ENCODE peak calls at places on chromosomes 1 and 21, in five cellular contexts. U is LNCaP clone FGC, Z is cardiac muscle cell, I is AG09309, L is sigmoid colon. X is an unnamed sample.

GRCh38 chr21:20971296-20971921 is 26.8 kb upstream of the NCAM2 start:
- DNase-seq in I (no peak), L (peak; percentile 66), Z (peak; percentile 73), U (peak; percentile 60), X (peak; percentile 3)

GRCh38 chr21:28975401-28975800 is 17.3 kb downstream of the LTN1 start:
- DNase-seq in L (no peak), U (no peak), Z (no peak), I (peak; percentile 31), X (peak; percentile 73)

GRCh38 chr1:58204284-58204683 is 342.2 kb downstream of the OMA1 start:
- DNase-seq in I (no peak), L (no peak), U (no peak), Z (no peak), X (no peak)

GRCh38 chr1:230282157-230282556 is 144.0 kb downstream of the PGBD5 start:
- DNase-seq in Z (no peak), L (peak; percentile 37), U (peak; percentile 62), I (no peak), X (no peak)

GRCh38 chr21:28485301-28486022 is 507.2 kb downstream of the LTN1 start:
- DNase-seq in I (peak; percentile 68), U (no peak), L (no peak), Z (no peak), X (no peak)

GRCh38 chr1:177309884-177310283 is 139.1 kb downstream of the BRINP2 start:
- DNase-seq in L (no peak), Z (no peak), I (no peak), U (no peak), X (no peak)

GRCh38 chr1:55217226-55217996 is 2.2 kb upstream of the USP24 start:
- DNase-seq in I (no peak), Z (no peak), U (peak; percentile 87), L (no peak), X (no peak)

GRCh38 chr1:172220376-172220775 is 200.1 kb upstream of the C1orf105 start:
- DNase-seq in U (no peak), I (no peak), Z (no peak), L (no peak), X (no peak)

GRCh38 chr1:115184951-115185331 is 95.6 kb upstream of the TSPAN2 start:
- DNase-seq in L (no peak), U (no peak), Z (no peak), I (peak; percentile 40), X (no peak)

GRCh38 chr1:165162671-165163241 is 193.8 kb downstream of the LMX1A start:
- DNase-seq in Z (peak; percentile 14), U (no peak), L (no peak), I (no peak), X (no peak)

GRCh38 chr1:7579831-7580804 is 191.0 kb upstream of the VAMP3 start:
- DNase-seq in L (peak; percentile 60), Z (no peak), I (no peak), U (no peak), X (no peak)

GRCh38 chr1:61297887-61298286 is 215.5 kb downstream of the NFIA start:
- DNase-seq in L (no peak), I (no peak), U (no peak), Z (no peak), X (no peak)

GRCh38 chr1:109765483-109765815 is 1.7 kb upstream of the EPS8L3 start:
- DNase-seq in Z (no peak), U (no peak), I (no peak), L (no peak), X (no peak)

GRCh38 chr1:63005812-63006211 is 221.9 kb downstream of the ATG4C start:
- DNase-seq in I (no peak), L (no peak), Z (no peak), U (no peak), X (no peak)

GRCh38 chr1:205592443-205593003 is 39.3 kb downstream of the ELK4 start:
- DNase-seq in I (no peak), Z (no peak), U (no peak), L (peak; percentile 58), X (no peak)

GRCh38 chr1:29706936-29707335 is 470.6 kb downstream of the PTPRU start:
- DNase-seq in Z (peak; percentile 81), U (no peak), L (no peak), I (no peak), X (peak; percentile 15)

GRCh38 chr1:1156140-1157032 is 17.3 kb upstream of the TTLL10 start:
- DNase-seq in I (no peak), Z (no peak), L (no peak), U (no peak), X (no peak)

GRCh38 chr1:245177071-245177900 is 22.5 kb downstream of the KIF26B start:
- DNase-seq in U (no peak), I (no peak), L (no peak), Z (no peak), X (no peak)

GRCh38 chr1:22257286-22258275 is 114.7 kb upstream of the WNT4 start:
- DNase-seq in Z (no peak), I (no peak), U (peak; percentile 72), L (no peak), X (no peak)

GRCh38 chr1:33332357-33332789 is 11.5 kb upstream of the A3GALT2 start:
- DNase-seq in L (peak; percentile 65), U (no peak), Z (no peak), I (peak; percentile 70), X (no peak)

GRCh38 chr21:16137106-16137505 is 407.3 kb downstream of the USP25 start:
- DNase-seq in U (no peak), L (no peak), I (no peak), Z (peak; percentile 2), X (no peak)

GRCh38 chr21:41480086-41480690 is 27.8 kb downstream of the TMPRSS2 start:
- DNase-seq in L (no peak), U (no peak), Z (no peak), I (no peak), X (no peak)

GRCh38 chr1:247212012-247212411 is 40.2 kb upstream of the ZNF124 start:
- DNase-seq in Z (no peak), L (no peak), U (no peak), I (no peak), X (no peak)

GRCh38 chr21:42237577-42237976 is 18.6 kb downstream of the ABCG1 start:
- DNase-seq in L (no peak), U (no peak), Z (no peak), I (no peak), X (no peak)

GRCh38 chr1:36207339-36207738 is 16.9 kb upstream of the THRAP3 start:
- DNase-seq in U (peak; percentile 87), Z (no peak), L (peak; percentile 72), I (peak; percentile 14), X (no peak)

GRCh38 chr21:39966786-39967185 is 99.5 kb downstream of the PCP4 start:
- DNase-seq in U (no peak), I (no peak), L (no peak), Z (no peak), X (no peak)

GRCh38 chr1:14956579-14957195 is 196.9 kb upstream of the TMEM51 start:
- DNase-seq in U (no peak), I (no peak), Z (no peak), L (no peak), X (no peak)

GRCh38 chr1:53015508-53015860 is 46.5 kb upstream of the PODN start:
- DNase-seq in U (no peak), Z (no peak), I (no peak), L (no peak), X (no peak)

GRCh38 chr1:39381839-39382238 is 109.6 kb upstream of the BMP8A start:
- DNase-seq in I (no peak), U (no peak), Z (no peak), L (peak; percentile 81), X (no peak)

GRCh38 chr21:39527664-39528381 is 76.1 kb downstream of the SH3BGR start:
- DNase-seq in I (no peak), U (peak; percentile 53), L (no peak), Z (no peak), X (no peak)

GRCh38 chr1:112399456-112399855 is 3.4 kb downstream of the CTTNBP2NL start:
- DNase-seq in I (no peak), Z (no peak), U (no peak), L (no peak), X (no peak)

GRCh38 chr1:93822710-93823425 is 56.1 kb downstream of the DNTTIP2 start:
- DNase-seq in I (no peak), Z (no peak), L (no peak), U (no peak), X (no peak)

GRCh38 chr1:236204043-236204442 is 61.7 kb downstream of the GPR137B start:
- DNase-seq in L (no peak), U (no peak), I (no peak), Z (no peak), X (no peak)

GRCh38 chr21:43868461-43868860 is 3.4 kb downstream of the AGPAT3 start:
- DNase-seq in Z (no peak), I (no peak), L (no peak), U (peak; percentile 48), X (no peak)

GRCh38 chr1:183227963-183228649 is 42.0 kb downstream of the LAMC2 start:
- DNase-seq in L (no peak), I (no peak), Z (peak; percentile 65), U (no peak), X (no peak)
- TF ChIP-seq CTCF in L (peak; percentile 19), I (peak; percentile 73), Z (peak; percentile 87), U (peak; percentile 55), X (peak; percentile 81)

DNA sequence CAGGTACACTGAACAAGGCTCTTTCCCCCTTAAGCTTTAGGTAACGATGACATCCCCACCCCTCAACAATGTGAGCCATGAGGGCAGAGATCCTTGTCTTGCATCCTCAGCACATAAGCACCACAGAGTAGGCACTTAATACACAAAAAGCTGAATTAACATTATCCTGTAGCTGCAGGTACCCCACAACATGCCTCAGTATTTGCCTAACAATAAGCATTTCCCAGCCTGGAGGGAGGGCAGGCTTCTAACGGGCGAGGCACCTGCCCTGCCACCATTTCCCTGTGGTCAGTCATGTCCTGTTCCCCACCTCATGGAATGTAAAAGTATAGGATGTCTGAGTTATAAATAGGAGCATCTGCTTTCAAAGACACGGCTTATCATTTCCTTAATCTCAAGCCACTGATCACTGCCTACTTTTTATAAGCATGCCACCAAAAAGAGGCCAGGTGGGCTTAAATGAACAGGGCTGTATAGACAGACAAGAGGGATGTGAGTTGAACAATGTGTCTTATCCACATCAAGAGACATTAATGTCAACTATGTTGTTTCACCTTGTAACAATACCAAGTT is 3.4 kb downstream of the CAPZB start:
- DNase-seq in I (no peak), Z (no peak), U (no peak), L (no peak), X (no peak)
- H3K4me3 ChIP-seq in I (no peak overlapping the region), Z (no peak overlapping the region), U (no peak overlapping the region), L (no peak overlapping the region), X (peak overlapping the region; percentile 12)

GRCh38 chr1:43536864-43537358 is 6.2 kb downstream of the PTPRF start:
- DNase-seq in I (no peak), Z (no peak), U (no peak), L (no peak), X (no peak)
- TF ChIP-seq CTCF in I (no peak), Z (no peak), U (no peak), L (no peak), X (no peak)

GRCh38 chr1:151510957-151511635 is at the start of gene CGN:
- DNase-seq in U (peak; percentile 67), I (no peak), Z (peak; percentile 98), L (peak; percentile 92), X (no peak)

GRCh38 chr1:151511636-151512215 is 539 bp downstream of the CGN start:
- DNase-seq in U (no peak), L (peak; percentile 72), Z (peak; percentile 72), I (no peak), X (no peak)

GRCh38 chr1:151512801-151513625 is 1.8 kb downstream of the CGN start:
- DNase-seq in L (peak; percentile 34), I (no peak), U (peak; percentile 86), Z (no peak), X (no peak)

GRCh38 chr1:151513626-151514101 is 2.5 kb downstream of the CGN start:
- DNase-seq in U (no peak), Z (no peak), I (no peak), L (peak; percentile 24), X (peak; percentile 29)

GRCh38 chr1:151512326-151512725 is 1.1 kb downstream of the CGN start:
- DNase-seq in U (no peak), L (peak; percentile 9), Z (no peak), I (no peak), X (no peak)
- H3K4me3 ChIP-seq in U (peak overlapping the region; percentile 63), L (no peak overlapping the region), Z (peak overlapping the region; percentile 59), I (no peak overlapping the region), X (peak overlapping the region; percentile 46)

X was measured in HFF-Myc.